ENCODE peak calls at places on chromosomes 2 and 18, in four cellular contexts. O is HCT116, A is HepG2, Y is K562. I is an unnamed sample.

GRCh38 chr18:58682429-58683069 is 11.3 kb downstream of the MALT1 start:
- DNase-seq in O (peak; percentile 33), A (peak; percentile 68), Y (no peak), I (no peak)

GRCh38 chr2:42128731-42129486 is 40.2 kb upstream of the EML4 start:
- DNase-seq in O (no peak), A (no peak), Y (no peak), I (no peak)

GRCh38 chr2:138364554-138365162 is 136.9 kb upstream of the SPOPL start:
- DNase-seq in O (no peak), A (no peak), Y (no peak), I (no peak)

GRCh38 chr2:159265171-159265576 is 21.3 kb downstream of the WDSUB1 start:
- DNase-seq in O (peak; percentile 59), A (peak; percentile 8), Y (peak; percentile 72), I (no peak)

GRCh38 chr2:38076710-38077430 is 919 bp upstream of the CYP1B1 start:
- DNase-seq in O (peak; percentile 48), A (no peak), Y (peak; percentile 12), I (no peak)

GRCh38 chr2:17877811-17878221 is 651 bp upstream of the KCNS3 start:
- DNase-seq in O (no peak), A (no peak), Y (peak; percentile 12), I (no peak)

GRCh38 chr2:15112216-15112615 is 448.9 kb downstream of the NBAS start:
- DNase-seq in O (peak; percentile 21), A (no peak), Y (peak; percentile 16), I (no peak)

GRCh38 chr2:54015809-54016703 is 45.3 kb upstream of the PSME4 start:
- DNase-seq in O (no peak), A (peak; percentile 73), Y (no peak), I (peak; percentile 64)

DNA sequence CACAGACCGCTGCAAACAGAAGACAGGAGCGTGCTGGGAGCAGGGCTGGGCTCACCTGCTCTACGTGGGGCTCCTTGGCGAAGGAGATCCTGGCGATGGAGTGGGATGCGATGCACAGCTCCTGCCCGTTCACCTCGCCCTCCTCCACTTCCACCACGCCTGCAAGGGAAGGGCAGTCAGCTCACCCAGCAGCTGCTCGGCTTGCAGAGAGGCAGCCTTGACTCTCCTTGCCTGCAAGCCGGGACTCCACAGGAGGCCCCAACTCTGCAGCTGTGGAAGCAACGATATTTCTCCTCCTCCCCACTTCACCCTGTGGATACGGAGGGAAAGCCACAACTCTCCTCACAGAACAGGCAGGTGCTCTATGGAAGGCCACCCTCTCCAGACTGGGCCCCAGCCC is 35.1 kb downstream of the THAP4 start:
- DNase-seq in O (no peak), A (no peak), Y (no peak), I (no peak)
- TF ChIP-seq REST in O (no peak), A (no peak), Y (no peak), I (no peak)

GRCh38 chr2:9712263-9712662 is 81.5 kb upstream of the YWHAQ start:
- DNase-seq in O (no peak), A (no peak), Y (peak; percentile 36), I (no peak)
- TF ChIP-seq TCF7L2 in O (no peak), A (no peak), Y (no peak), I (no peak)

GRCh38 chr2:55857766-55858165 is 65.8 kb downstream of the EFEMP1 start:
- DNase-seq in O (no peak), A (no peak), Y (no peak), I (no peak)
- TF ChIP-seq POLR2AphosphoS5 in O (no peak), A (no peak), Y (no peak), I (no peak)

GRCh38 chr2:85414761-85415498 is 3.6 kb upstream of the SH2D6 start:
- DNase-seq in O (no peak), A (no peak), Y (peak; percentile 86), I (no peak)
- TF ChIP-seq REST in O (no peak), A (no peak), Y (no peak), I (no peak)

GRCh38 chr18:34710430-34711386 is 610 bp downstream of the DTNA start:
- DNase-seq in O (no peak), A (no peak), Y (no peak), I (no peak)

GRCh38 chr18:34704823-34705222 is 5.3 kb upstream of the DTNA start:
- DNase-seq in O (no peak), A (no peak), Y (no peak), I (no peak)

GRCh38 chr18:34709104-34709503 is 994 bp upstream of the DTNA start:
- DNase-seq in O (no peak), A (peak; percentile 10), Y (no peak), I (no peak)

GRCh38 chr18:34709631-34710429 is at the start of gene DTNA:
- DNase-seq in O (no peak), A (no peak), Y (no peak), I (no peak)

DNA sequence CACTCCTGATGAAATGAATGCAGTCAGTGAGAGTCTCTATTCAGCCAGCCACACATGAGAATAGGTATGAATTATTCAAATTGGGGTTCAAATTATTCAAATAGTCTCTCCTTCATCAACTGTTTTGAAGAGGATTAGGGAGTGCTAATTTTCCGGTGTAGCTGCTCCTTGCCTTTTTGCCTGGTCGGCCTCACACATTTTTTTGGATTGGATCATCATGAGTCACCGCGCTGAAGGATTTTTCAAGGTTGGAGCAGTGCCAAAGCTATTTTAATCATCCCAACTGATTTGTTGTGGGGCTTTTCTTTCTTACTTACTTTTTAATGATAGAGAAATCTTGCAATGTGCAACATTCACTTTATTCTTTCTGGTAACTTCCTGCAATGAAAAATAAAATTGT is 2.4 kb upstream of the DTNA start:
- DNase-seq in O (peak; percentile 70), A (no peak), Y (no peak), I (peak; percentile 67)
- TF ChIP-seq TCF7L2 in O (peak; percentile 67), A (no peak), Y (no peak), I (no peak)

GRCh38 chr2:143692162-143692561 is 562.9 kb downstream of the ARHGAP15 start:
- DNase-seq in O (no peak), A (no peak), Y (no peak), I (no peak)

GRCh38 chr2:143690204-143690603 is 561.0 kb downstream of the ARHGAP15 start:
- DNase-seq in O (no peak), A (no peak), Y (no peak), I (no peak)

GRCh38 chr2:143688815-143689214 is 559.6 kb downstream of the ARHGAP15 start:
- DNase-seq in O (no peak), A (no peak), Y (no peak), I (no peak)

GRCh38 chr2:143688248-143688647 is 559.0 kb downstream of the ARHGAP15 start:
- DNase-seq in O (no peak), A (no peak), Y (no peak), I (no peak)

DNA sequence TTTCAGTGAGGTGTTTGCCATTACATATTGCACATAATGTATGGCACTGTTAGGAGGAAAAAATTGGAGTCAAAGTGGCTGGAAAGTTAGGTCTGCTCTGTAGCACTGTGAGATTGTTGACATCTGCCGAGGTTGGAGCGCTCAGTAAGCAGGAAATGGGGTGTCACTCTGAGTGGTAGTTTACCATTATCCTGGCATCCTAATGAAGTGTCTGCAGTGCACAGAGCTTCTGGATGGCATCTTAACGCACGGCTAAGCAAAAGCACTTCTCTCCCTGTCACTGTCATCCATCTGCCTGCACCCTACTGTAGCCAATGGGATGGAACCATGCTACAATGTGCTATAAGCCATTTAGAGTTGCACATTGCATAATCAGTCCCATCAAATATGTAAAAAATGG is 561.9 kb downstream of the ARHGAP15 start:
- DNase-seq in O (no peak), A (no peak), Y (no peak), I (no peak)
- TF ChIP-seq POLR2AphosphoS5 in O (no peak), A (no peak), Y (no peak), I (no peak)

I was measured in Panc1.